ENCODE peak calls at places on chromosome 11, in eight cellular contexts. Z is OCI-LY7, J is GM23248, Q is MM.1S, N is GM23338, R is PC-3, G is HCT116, O is SK-N-SH. B is an unnamed sample.

GRCh38 chr11:117453886-117454563 is 126.4 kb downstream of the CEP164 start:
- DNase-seq in Q (no peak), Z (no peak), O (no peak), N (no peak), G (no peak), R (no peak), J (no peak), B (no peak)

GRCh38 chr11:35007277-35007676 is 90.9 kb downstream of the PDHX start:
- DNase-seq in R (no peak), G (no peak), J (no peak), N (no peak), Q (peak), Z (no peak), O (no peak), B (no peak)

GRCh38 chr11:110787680-110788079 is 75.4 kb upstream of the ARHGAP20 start:
- DNase-seq in O (no peak), R (no peak), Z (no peak), J (no peak), Q (no peak), G (no peak), N (no peak), B (no peak)

GRCh38 chr11:132177106-132177505 is 806.7 kb downstream of the NTM start:
- DNase-seq in Z (peak), O (no peak), N (peak), G (no peak), J (peak), R (peak), Q (peak), B (peak)

GRCh38 chr11:73308963-73309960 is 1.2 kb downstream of the ARHGEF17 start:
- DNase-seq in O (no peak), Q (no peak), G (peak), J (peak), Z (no peak), N (peak), R (no peak), B (peak)

GRCh38 chr11:62461740-62462522 is 43.1 kb downstream of the SCGB1A1 start:
- DNase-seq in Q (peak), G (no peak), N (no peak), Z (no peak), R (peak), O (no peak), J (peak), B (no peak)

GRCh38 chr11:17013548-17014320 is 480 bp downstream of the PLEKHA7 start:
- DNase-seq in N (peak), O (peak), Q (peak), G (no peak), J (no peak), R (peak), Z (no peak), B (peak)

GRCh38 chr11:79902493-79902892 is 461.7 kb upstream of the TENM4 start:
- DNase-seq in Z (no peak), G (no peak), R (peak), N (no peak), J (no peak), Q (no peak), O (no peak), B (no peak)

GRCh38 chr11:70942593-70942992 is 309.8 kb downstream of the SHANK2 start:
- DNase-seq in Q (no peak), Z (peak), N (peak), J (no peak), G (peak), O (no peak), R (no peak), B (no peak)

GRCh38 chr11:61959026-61959608 is 8.3 kb downstream of the FTH1 start:
- DNase-seq in Z (no peak), Q (no peak), J (no peak), N (peak), O (no peak), G (no peak), R (peak), B (no peak)

GRCh38 chr11:103170865-103171264 is 61.6 kb downstream of the DYNC2H1 start:
- DNase-seq in R (no peak), Q (no peak), N (no peak), O (no peak), Z (no peak), J (peak), G (no peak), B (no peak)

GRCh38 chr11:104879514-104880190 is 18.6 kb downstream of the CASP12 start:
- DNase-seq in N (no peak), O (no peak), G (no peak), J (no peak), R (no peak), Q (no peak), Z (no peak), B (no peak)

GRCh38 chr11:108571001-108571400 is 22.6 kb downstream of the EXPH5 start:
- DNase-seq in O (no peak), Q (no peak), R (peak), G (no peak), N (no peak), J (no peak), Z (no peak), B (no peak)

GRCh38 chr11:56887940-56888339 is 100.8 kb upstream of the OR5AK2 start:
- DNase-seq in G (no peak), J (no peak), O (no peak), N (no peak), Z (no peak), R (no peak), Q (no peak), B (no peak)

GRCh38 chr11:18958221-18958910 is 19.2 kb upstream of the MRGPRX1 start:
- DNase-seq in O (no peak), N (peak), J (no peak), Q (no peak), R (peak), Z (no peak), G (no peak), B (no peak)

GRCh38 chr11:19816040-19816439 is 103.4 kb downstream of the NAV2 start:
- DNase-seq in Q (no peak), N (peak), O (no peak), G (no peak), Z (no peak), R (no peak), J (no peak), B (no peak)

GRCh38 chr11:78564037-78564888 is 10.4 kb downstream of the NARS2 start:
- DNase-seq in N (peak), R (peak), J (peak), O (peak), Z (peak), Q (peak), G (peak), B (peak)
- H3K27ac ChIP-seq in N (no peak), R (no peak), J (no peak), O (peak), Z (no peak), Q (no peak), G (no peak), B (no peak)

DNA sequence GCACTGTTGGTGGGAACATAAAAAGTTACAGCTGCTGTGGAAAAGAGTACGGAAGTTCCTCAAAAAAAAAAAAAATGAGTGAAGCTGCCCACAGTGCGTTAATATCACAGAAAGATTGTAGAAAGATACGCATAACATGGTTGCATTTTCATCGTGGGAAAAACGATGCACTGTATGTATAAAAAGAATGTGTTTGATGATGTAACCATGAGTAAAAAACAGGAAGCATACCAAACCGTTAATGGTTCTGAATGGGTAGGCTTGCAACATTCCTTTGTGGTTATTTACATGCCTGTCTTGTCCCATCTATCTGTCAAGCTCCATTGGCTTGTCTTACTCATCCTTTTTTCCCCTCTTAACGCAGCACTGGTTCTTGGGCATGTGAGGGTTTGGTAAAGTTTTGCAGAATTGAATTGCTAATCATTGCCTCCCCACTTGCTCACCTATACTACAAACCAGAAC is 33.8 kb upstream of the DKK3 start:
- DNase-seq in G (peak), N (peak), Q (no peak), R (peak), O (no peak), J (peak), Z (no peak), B (no peak)
- TF ChIP-seq EZH2phosphoT487 in G (no peak), N (no peak), Q (no peak), R (no peak), O (no peak), J (no peak), Z (no peak), B (no peak)

GRCh38 chr11:58949184-58949583 is 9.9 kb downstream of the GLYATL1 start:
- DNase-seq in O (no peak), Z (no peak), R (no peak), J (no peak), G (no peak), N (no peak), Q (no peak), B (no peak)
- H3K4me3 ChIP-seq in O (no peak), Z (no peak), R (no peak), J (no peak), G (no peak), N (no peak), Q (no peak), B (no peak)

GRCh38 chr11:126366064-126366822 is 10.8 kb downstream of the ST3GAL4 start:
- DNase-seq in G (no peak), N (peak), Q (no peak), O (no peak), Z (no peak), R (no peak), J (no peak), B (no peak)
- H3K27ac ChIP-seq in G (no peak), N (no peak), Q (no peak), O (no peak), Z (no peak), R (peak), J (no peak), B (no peak)

GRCh38 chr11:30100514-30100913 is 83.7 kb upstream of the KCNA4 start:
- DNase-seq in N (no peak), O (no peak), G (no peak), J (no peak), R (no peak), Z (no peak), Q (no peak), B (no peak)
- TF ChIP-seq EZH2phosphoT487 in N (no peak), O (no peak), G (no peak), J (no peak), R (no peak), Z (no peak), Q (no peak), B (no peak)

GRCh38 chr11:93080146-93080759 is 110.8 kb downstream of the MTNR1B start:
- DNase-seq in R (no peak), Q (no peak), G (no peak), O (no peak), Z (no peak), N (no peak), J (no peak), B (peak)
- H3K4me3 ChIP-seq in R (no peak), Q (no peak), G (no peak), O (no peak), Z (no peak), N (no peak), J (no peak), B (peak)

DNA sequence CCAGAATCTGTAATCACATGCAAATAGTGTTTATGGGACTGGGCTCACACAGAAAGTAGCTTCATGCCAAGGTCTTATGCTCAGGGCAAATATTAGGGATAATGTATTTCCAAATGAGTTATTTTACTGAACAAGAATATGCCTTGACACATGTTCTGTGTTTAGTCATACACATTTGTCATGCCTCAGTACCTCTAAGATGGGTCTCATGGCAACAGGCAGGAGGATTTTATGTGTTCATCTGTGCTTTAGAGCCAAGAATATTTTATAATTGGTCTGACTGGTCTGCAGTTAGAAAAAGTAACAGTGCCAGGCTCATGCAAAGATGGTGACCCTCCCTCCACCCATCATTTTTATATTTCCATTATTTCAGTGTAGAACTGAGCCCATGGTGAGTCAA is 49.1 kb downstream of the JAM3 start:
- DNase-seq in Z (no peak), O (no peak), G (no peak), J (peak), R (no peak), N (no peak), Q (no peak), B (no peak)
- H3K27ac ChIP-seq in Z (no peak), O (peak), G (no peak), J (no peak), R (no peak), N (no peak), Q (no peak), B (no peak)

GRCh38 chr11:94486068-94486467 is 7.6 kb downstream of the MRE11 start:
- DNase-seq in G (no peak), R (no peak), O (no peak), J (no peak), N (no peak), Q (no peak), Z (no peak), B (no peak)
- TF ChIP-seq EZH2phosphoT487 in G (no peak), R (no peak), O (no peak), J (no peak), N (no peak), Q (no peak), Z (no peak), B (no peak)

GRCh38 chr11:134530826-134531225 is 118.8 kb upstream of the B3GAT1 start:
- DNase-seq in N (no peak), Q (no peak), R (no peak), O (no peak), G (no peak), Z (no peak), J (no peak), B (no peak)

GRCh38 chr11:134529212-134530096 is 117.4 kb upstream of the B3GAT1 start:
- DNase-seq in G (no peak), J (no peak), R (no peak), Z (no peak), N (no peak), O (no peak), Q (no peak), B (no peak)

GRCh38 chr11:134528453-134528852 is 116.4 kb upstream of the B3GAT1 start:
- DNase-seq in J (no peak), G (no peak), Z (no peak), N (no peak), O (no peak), R (no peak), Q (no peak), B (no peak)

GRCh38 chr11:134524876-134525845 is 113.1 kb upstream of the B3GAT1 start:
- DNase-seq in O (no peak), Q (no peak), G (no peak), N (no peak), Z (no peak), J (no peak), R (no peak), B (no peak)

DNA sequence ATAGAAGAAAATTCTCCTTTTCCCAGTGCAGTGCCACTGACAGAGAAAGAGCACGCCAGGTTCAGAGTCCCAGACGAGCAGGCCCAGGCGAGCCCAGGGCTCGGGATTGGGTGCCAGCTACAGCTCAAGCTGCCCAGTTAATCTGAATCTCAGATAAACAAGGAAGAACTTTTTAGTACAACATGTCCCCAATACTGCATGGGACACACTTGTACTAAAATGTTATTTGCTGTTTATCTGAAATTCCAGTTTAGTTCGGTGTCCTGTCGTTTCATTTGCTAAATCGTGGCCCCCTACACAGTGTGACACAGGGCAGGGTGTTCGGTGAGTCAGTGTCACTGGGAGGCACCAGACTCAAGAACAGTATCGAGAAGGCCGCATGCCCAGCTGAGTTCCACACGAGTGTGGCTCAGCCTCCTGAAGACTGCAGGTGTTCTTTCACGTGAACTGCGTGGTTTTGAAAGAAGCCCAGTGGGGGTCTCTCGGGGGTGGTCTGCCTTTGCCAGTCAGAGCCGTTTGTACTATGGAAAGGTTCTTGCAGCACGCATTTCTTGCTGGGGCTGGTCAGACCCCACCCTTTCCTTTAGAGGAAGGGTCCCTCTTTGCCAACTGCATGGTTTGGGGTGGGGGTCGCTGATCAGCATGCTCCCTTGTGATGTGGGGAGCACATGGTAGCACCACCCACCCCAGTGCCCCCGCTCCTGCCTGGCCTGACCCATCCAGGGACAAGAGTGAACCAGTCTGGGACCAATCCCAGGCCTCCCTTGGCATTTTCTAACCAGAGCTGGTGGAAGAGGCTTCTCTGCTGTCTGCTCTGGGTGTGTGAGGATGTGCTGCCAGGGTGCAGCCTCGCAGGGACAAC is 115.6 kb upstream of the B3GAT1 start:
- DNase-seq in O (no peak), N (no peak), J (no peak), R (no peak), Z (no peak), G (no peak), Q (no peak), B (no peak)
- H3K4me3 ChIP-seq in O (no peak), N (no peak), J (no peak), R (no peak), Z (no peak), G (no peak), Q (no peak), B (no peak)

B was measured in neural progenitor cell.